ENCODE peak calls at places on chromosomes 13 and 19, in four cellular contexts. K is NB4, X is fibroblast of the aortic adventitia, V is pancreas. E is an unnamed sample.

GRCh38 chr13:26991508-26992181 is 180.0 kb downstream of the USP12 start:
- DNase-seq in K (no peak), X (no peak), V (no peak), E (no peak)

GRCh38 chr13:63700366-63700765 is 2284.7 kb upstream of the PCDH20 start:
- DNase-seq in K (no peak), X (no peak), V (no peak), E (no peak)

GRCh38 chr13:109135018-109135417 is 505.6 kb downstream of the MYO16 start:
- DNase-seq in K (peak; percentile 51), X (no peak), V (no peak), E (no peak)

GRCh38 chr13:37149380-37149779 is 43.9 kb upstream of the CSNK1A1L start:
- DNase-seq in K (no peak), X (no peak), V (no peak), E (no peak)

GRCh38 chr13:74003374-74003773 is 130.8 kb downstream of the KLF12 start:
- DNase-seq in K (no peak), X (no peak), V (no peak), E (no peak)

GRCh38 chr19:12792048-12792852 is 964 bp downstream of the JUNB start:
- DNase-seq in K (peak; percentile 88), X (peak; percentile 48), V (peak; percentile 83), E (peak; percentile 85)

GRCh38 chr19:19059837-19060611 is 3.8 kb upstream of the SLC25A42 start:
- DNase-seq in K (no peak), X (no peak), V (no peak), E (no peak)

GRCh38 chr19:14615628-14616027 is 32.7 kb downstream of the CLEC17A start:
- DNase-seq in K (peak; percentile 38), X (no peak), V (no peak), E (no peak)

GRCh38 chr13:82076421-82076820 is 1735.5 kb upstream of the SPRY2 start:
- DNase-seq in K (no peak), X (no peak), V (no peak), E (no peak)

GRCh38 chr13:101989798-101990350 is 412.0 kb downstream of the FGF14 start:
- DNase-seq in K (no peak), X (no peak), V (no peak), E (no peak)

GRCh38 chr13:105037064-105037463 is 1498.4 kb downstream of the EFNB2 start:
- DNase-seq in K (no peak), X (no peak), V (no peak), E (no peak)

GRCh38 chr13:109700176-109700575 is 86.2 kb downstream of the IRS2 start:
- DNase-seq in K (peak; percentile 99), X (peak; percentile 24), V (no peak), E (no peak)

GRCh38 chr13:89520468-89520867 is 1827.0 kb upstream of the MIR17HG start:
- DNase-seq in K (no peak), X (no peak), V (no peak), E (no peak)

GRCh38 chr19:49362926-49363264 is 679 bp upstream of the TEAD2 start:
- DNase-seq in K (no peak), X (no peak), V (no peak), E (no peak)

GRCh38 chr19:42619271-42619670 is 24.5 kb upstream of the CEACAM8 start:
- DNase-seq in K (no peak), X (no peak), V (no peak), E (no peak)

GRCh38 chr13:23450340-23451046 is 17.0 kb upstream of the SACS start:
- DNase-seq in K (peak; percentile 47), X (no peak), V (no peak), E (no peak)

GRCh38 chr13:34161829-34162544 is 344.0 kb downstream of the RFC3 start:
- DNase-seq in K (peak; percentile 2), X (peak; percentile 87), V (no peak), E (no peak)

GRCh38 chr19:18440421-18440877 is 2.5 kb upstream of the ISYNA1 start:
- DNase-seq in K (peak; percentile 60), X (no peak), V (no peak), E (no peak)

DNA sequence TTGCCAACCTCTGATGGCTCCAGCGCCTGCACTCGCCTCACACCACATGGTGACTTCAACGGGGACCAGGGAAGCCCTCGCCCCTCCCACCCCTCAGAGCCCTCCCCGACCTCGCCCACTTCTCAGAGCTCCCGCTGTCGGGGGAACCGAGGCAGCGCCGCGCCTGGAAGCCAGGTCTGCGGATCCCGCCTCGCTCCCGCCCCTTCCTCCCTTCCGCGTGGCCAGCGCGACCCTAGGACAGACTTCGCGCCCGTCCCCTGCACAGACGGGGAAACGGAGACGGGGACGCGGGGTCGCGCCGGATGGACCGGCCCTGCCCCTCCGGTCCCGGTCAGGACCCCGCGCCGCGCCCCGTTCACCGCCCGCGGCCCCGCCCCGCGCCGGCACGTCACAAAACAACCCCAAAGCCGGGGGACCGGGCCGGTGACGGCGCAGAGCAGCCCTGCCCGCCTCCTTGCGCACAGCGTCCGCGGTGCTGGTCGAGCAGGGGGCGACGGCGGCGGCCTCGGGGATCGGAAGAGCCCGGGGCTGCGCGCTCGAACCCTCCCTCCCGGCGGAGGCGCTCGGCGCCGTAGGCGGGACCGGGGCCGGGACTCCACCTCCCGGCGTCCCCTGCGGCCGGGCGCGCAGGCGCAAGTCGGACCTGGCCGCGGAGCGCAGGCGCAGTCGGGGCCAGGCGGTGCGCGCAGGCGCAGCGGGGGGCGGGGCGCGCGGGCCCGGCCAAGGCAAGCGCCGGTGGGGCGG is 379 bp upstream of the CDC34 start:
- DNase-seq in K (peak; percentile 82), X (peak; percentile 74), V (peak; percentile 98), E (peak; percentile 83)
- TF ChIP-seq CTCF in K (no peak), X (no peak), V (no peak), E (no peak)

GRCh38 chr19:51094696-51095279 is 12.1 kb upstream of the KLK14 start:
- DNase-seq in K (peak; percentile 48), X (no peak), V (peak; percentile 73), E (no peak)
- TF ChIP-seq CTCF in K (peak; percentile 65), X (peak; percentile 66), V (peak; percentile 52), E (peak; percentile 29)

DNA sequence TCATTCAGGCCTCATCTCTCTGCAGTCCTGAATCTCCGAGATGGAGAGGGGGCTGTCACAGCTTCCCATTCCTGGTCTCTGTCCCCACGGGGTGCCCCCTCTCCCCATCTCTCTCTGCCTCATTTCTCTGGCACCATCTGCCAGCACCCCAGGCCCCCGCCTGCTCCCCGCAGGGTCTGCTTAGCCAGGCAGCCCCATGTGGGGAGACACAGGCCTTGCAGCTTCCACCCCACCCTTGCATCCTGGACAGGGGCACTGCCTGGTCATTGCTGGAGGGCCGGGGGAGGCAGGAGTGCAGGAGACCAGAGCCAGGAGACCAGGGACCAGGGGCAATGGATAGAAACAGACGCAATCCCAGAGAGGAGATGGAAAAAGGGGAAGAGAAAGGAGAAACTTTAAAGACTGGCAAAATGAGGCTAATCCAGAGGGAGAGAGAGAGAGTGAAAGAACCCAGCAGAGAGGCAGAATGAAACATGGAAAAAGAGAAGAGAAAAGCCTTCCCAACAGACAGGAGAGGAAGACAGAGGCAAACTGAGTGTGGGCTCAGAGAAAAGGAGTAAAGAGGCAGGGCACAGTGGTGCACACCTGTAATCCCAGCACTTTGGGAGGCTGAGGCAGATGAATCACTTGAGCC is 8.8 kb upstream of the GIPR start:
- DNase-seq in K (no peak), X (no peak), V (no peak), E (no peak)
- TF ChIP-seq CTCF in K (no peak), X (no peak), V (no peak), E (no peak)

DNA sequence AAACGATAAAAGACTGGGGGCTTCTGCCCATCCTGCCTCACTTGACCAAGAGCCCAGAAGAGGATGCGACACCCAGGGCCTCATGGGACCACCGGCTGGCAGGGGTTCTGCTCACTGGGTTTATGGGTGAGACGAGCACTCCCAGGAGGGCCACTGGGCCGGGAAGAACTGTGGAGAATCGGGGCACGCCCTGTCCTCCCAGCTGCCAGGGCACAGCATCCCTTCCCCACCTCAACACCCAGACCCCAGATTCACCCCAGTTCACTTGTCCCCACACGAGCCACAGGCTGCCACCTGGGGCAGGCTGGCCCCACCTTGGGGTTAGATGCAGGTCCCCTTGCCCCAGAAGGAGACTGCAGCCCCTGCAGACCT is 4.7 kb upstream of the F10 start:
- DNase-seq in K (no peak), X (no peak), V (no peak), E (peak; percentile 45)
- TF ChIP-seq CTCF in K (no peak), X (no peak), V (no peak), E (no peak)

E was measured in coronary artery.